ENCODE peak calls at places on chromosome 1, in six cellular contexts. L is hepatocyte, Y is psoas muscle, P is HL-60, X is tibial nerve, N is upper lobe of right lung. W is an unnamed sample. For H3K27me3, the result is how much of the 10 kb centered on the place peaks cover.

GRCh38 chr1:169892176-169892818 is 1.4 kb downstream of the SCYL3 start:
- DNase-seq in L (no peak), Y (no peak), P (no peak), X (no peak), N (no peak), W (no peak)

GRCh38 chr1:94316836-94317789 is 79.7 kb upstream of the ARHGAP29 start:
- DNase-seq in L (peak), Y (no peak), P (no peak), X (no peak), N (no peak), W (no peak)

GRCh38 chr1:77220687-77221463 is 1.6 kb upstream of the PIGK start:
- DNase-seq in L (no peak), Y (no peak), P (no peak), X (no peak), N (no peak), W (no peak)

GRCh38 chr1:118785246-118785645 is 202.9 kb downstream of the TBX15 start:
- DNase-seq in L (no peak), Y (peak), P (peak), X (peak), N (no peak), W (peak)

GRCh38 chr1:41892211-41892840 is 26.4 kb downstream of the HIVEP3 start:
- DNase-seq in L (no peak), Y (no peak), P (no peak), X (no peak), N (no peak), W (no peak)

GRCh38 chr1:31416101-31416736 is 3.2 kb downstream of the SERINC2 start:
- DNase-seq in L (no peak), Y (no peak), P (no peak), X (no peak), N (peak), W (no peak)

GRCh38 chr1:214349781-214350180 is 68.8 kb downstream of the SMYD2 start:
- DNase-seq in L (no peak), Y (no peak), P (no peak), X (no peak), N (no peak), W (no peak)

GRCh38 chr1:231918239-231919015 is 291.8 kb downstream of the DISC1 start:
- DNase-seq in L (no peak), Y (no peak), P (no peak), X (no peak), N (no peak), W (no peak)

GRCh38 chr1:165423181-165423580 is 21.7 kb downstream of the RXRG start:
- DNase-seq in L (no peak), Y (no peak), P (no peak), X (no peak), N (no peak), W (no peak)

GRCh38 chr1:218025454-218025853 is 259.6 kb upstream of the RRP15 start:
- DNase-seq in L (no peak), Y (no peak), P (no peak), X (no peak), N (no peak), W (no peak)

GRCh38 chr1:93979718-93980319 is 70.6 kb upstream of the GCLM start:
- DNase-seq in L (peak), Y (no peak), P (no peak), X (no peak), N (no peak), W (no peak)

GRCh38 chr1:2045468-2046224 is 4.6 kb upstream of the PRKCZ start:
- DNase-seq in L (no peak), Y (no peak), P (no peak), X (no peak), N (no peak), W (no peak)

GRCh38 chr1:111227875-111228747 is 598 bp downstream of the CHI3L2 start:
- DNase-seq in L (peak), Y (no peak), P (no peak), X (peak), N (no peak), W (no peak)

GRCh38 chr1:244338996-244339692 is 112.6 kb downstream of the ADSS2 start:
- DNase-seq in L (no peak), Y (no peak), P (no peak), X (no peak), N (no peak), W (no peak)

GRCh38 chr1:244335456-244335855 is 116.3 kb downstream of the ADSS2 start:
- DNase-seq in L (no peak), Y (no peak), P (no peak), X (no peak), N (no peak), W (no peak)

GRCh38 chr1:244339776-244340175 is 111.9 kb downstream of the ADSS2 start:
- DNase-seq in L (no peak), Y (no peak), P (no peak), X (no peak), N (no peak), W (no peak)

GRCh38 chr1:244336232-244336899 is 115.3 kb downstream of the ADSS2 start:
- DNase-seq in L (no peak), Y (no peak), P (no peak), X (no peak), N (peak), W (no peak)

GRCh38 chr1:244337839-244338238 is 113.9 kb downstream of the ADSS2 start:
- DNase-seq in L (no peak), Y (no peak), P (no peak), X (no peak), N (no peak), W (no peak)
- TF ChIP-seq CTCF in L (no peak), Y (no peak), P (no peak), X (no peak), N (no peak), W (no peak)

GRCh38 chr1:11444907-11445306 is 34.0 kb upstream of the DISP3 start:
- DNase-seq in L (no peak), Y (no peak), P (no peak), X (no peak), N (no peak), W (no peak)

GRCh38 chr1:11448375-11449085 is 30.4 kb upstream of the DISP3 start:
- DNase-seq in L (no peak), Y (no peak), P (no peak), X (no peak), N (no peak), W (no peak)

GRCh38 chr1:11447903-11448302 is 31.1 kb upstream of the DISP3 start:
- DNase-seq in L (no peak), Y (no peak), P (no peak), X (no peak), N (no peak), W (no peak)

GRCh38 chr1:11453742-11454442 is 25.1 kb upstream of the DISP3 start:
- DNase-seq in L (no peak), Y (no peak), P (no peak), X (no peak), N (no peak), W (no peak)

DNA sequence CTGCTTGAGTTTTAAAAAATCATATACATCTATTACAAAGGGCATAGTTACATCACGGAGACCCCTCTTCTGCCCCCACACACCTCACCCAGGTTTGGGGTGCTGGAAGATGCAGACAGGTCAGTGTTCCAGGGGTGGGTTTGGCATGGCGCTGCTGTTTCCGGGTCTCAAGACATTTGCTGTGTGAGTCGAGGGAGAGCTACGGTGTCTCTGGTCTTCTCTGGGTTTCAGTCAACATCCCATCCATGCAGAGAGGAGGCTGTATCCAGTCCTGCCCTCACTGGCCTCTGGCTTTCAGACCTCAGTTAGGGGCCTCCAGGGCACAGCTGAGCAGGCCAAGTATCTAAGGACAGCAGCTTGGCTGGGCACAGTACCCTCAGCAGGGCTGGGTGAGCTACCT is 28.6 kb upstream of the DISP3 start:
- DNase-seq in L (no peak), Y (no peak), P (no peak), X (no peak), N (no peak), W (no peak)
- H3K27me3 ChIP-seq in L (under half), Y (half or more), P (under half), X (under half), N (under half), W (half or more)

DNA sequence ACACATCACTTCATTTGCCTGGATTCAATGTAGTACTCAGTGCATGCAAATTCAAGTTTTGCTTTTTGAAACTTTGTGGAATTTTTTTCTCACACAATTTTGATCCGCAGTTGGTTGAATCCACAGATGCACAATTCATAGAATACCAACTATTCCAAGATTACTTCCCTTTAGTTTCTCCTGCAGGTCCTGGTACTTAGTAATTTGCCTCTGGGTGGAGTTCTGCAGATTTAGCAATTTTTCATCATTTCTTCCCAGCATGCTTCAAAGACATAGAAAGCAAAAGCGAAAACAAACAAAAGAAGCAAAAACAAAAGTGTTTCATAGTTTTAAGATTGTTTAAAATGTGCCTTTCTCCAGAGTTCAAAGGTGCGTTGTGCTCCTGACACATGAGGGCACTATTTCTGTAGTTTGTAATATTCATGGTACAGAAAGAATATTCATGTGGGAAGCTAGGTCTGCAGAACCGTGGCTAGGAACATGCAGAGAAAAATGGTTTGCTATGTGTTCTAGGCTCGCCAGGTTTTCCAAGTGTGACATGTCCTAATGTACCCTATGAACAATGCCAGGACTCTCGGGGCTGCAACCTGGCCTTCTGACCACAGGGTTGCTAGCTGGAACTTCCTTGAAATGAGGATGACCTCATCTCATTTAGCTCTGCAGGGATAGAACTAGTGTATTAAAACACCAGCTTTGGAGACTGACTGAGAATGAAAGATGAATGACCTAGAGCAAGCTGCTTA is 30.0 kb upstream of the RCSD1 start:
- DNase-seq in L (peak), Y (peak), P (peak), X (no peak), N (no peak), W (peak)
- TF ChIP-seq CTCF in L (peak), Y (peak), P (peak), X (peak), N (peak), W (peak)

DNA sequence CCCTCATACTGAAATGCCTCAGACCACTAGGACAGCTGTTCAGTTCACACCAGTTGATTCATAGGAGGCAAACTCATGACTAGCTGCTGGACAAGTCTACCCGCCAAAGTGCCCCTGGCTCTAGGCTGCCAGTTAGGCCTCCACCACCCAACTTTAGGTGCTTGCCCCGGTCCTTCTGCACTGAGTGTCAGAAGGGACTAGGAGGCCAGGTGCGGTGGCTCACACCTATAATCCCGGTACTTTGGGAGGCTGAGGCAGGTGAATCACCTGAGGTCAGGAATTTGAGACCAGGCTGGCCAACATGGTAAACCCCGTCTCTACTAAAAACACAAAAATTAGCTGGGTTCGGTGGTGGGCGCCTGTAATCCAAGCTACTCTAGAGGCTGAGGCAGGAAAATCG is 18.9 kb downstream of the LY9 start:
- DNase-seq in L (no peak), Y (no peak), P (no peak), X (no peak), N (no peak), W (no peak)
- H3K27me3 ChIP-seq in L (under half), Y (under half), P (under half), X (under half), N (under half), W (under half)

GRCh38 chr1:199956005-199956404 is 71.5 kb upstream of the NR5A2 start:
- DNase-seq in L (peak), Y (no peak), P (no peak), X (no peak), N (no peak), W (no peak)
- TF ChIP-seq CTCF in L (peak), Y (no peak), P (no peak), X (no peak), N (no peak), W (no peak)

DNA sequence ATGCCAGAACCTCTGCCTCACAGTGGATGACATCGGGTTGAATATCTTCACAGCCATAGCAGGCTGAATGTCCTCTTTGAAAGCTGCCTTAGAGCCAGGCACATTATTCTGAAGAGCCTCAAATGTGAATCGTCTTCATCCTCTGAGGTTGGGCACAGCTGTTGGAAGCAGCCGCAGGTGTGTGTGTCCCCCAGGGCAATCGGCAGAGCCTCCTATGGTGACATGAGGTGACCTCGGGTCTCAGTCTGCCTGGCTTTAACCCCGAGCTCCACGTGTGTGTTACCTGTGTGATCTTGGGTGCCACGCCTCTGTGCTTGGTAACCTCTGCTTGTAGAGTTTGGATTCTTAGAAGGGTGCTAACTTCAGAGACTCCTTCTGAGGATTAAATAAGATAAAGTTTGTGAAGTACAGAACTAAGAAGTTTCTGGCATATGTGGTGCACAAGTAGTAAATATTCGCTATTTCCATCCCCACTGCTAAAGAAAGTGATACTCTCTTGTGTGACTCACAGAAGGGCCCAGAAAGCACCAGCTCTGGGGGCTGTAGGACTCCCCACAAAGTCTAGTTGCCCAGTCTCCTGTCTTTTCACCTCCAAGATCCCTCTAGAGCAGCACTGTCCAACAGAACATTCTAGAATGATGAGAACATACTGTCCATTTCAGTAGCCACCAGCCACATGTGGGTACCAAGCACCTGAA is 500.9 kb downstream of the NPHP4 start:
- DNase-seq in L (no peak), Y (no peak), P (no peak), X (no peak), N (no peak), W (no peak)
- H3K27me3 ChIP-seq in L (under half), Y (under half), P (under half), X (under half), N (under half), W (half or more)

DNA sequence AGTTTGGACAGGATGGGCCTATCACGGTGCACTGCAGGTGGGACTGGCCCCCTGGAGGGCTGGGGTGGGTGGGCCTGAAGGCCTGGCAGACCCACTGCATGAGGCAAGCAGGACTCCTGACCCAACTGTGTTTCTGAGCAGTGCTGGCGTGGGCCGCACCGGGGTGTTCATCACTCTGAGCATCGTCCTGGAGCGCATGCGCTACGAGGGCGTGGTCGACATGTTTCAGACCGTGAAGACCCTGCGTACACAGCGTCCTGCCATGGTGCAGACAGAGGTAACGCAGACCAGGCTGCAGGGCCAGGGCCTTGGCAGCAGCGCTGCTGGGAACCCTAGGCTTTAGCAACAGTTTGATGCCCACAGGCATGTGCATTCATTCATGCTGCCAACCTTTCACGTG is 29.0 kb upstream of the KDM4A start:
- DNase-seq in L (no peak), Y (no peak), P (no peak), X (no peak), N (peak), W (no peak)
- TF ChIP-seq CTCF in L (no peak), Y (no peak), P (no peak), X (no peak), N (no peak), W (no peak)

DNA sequence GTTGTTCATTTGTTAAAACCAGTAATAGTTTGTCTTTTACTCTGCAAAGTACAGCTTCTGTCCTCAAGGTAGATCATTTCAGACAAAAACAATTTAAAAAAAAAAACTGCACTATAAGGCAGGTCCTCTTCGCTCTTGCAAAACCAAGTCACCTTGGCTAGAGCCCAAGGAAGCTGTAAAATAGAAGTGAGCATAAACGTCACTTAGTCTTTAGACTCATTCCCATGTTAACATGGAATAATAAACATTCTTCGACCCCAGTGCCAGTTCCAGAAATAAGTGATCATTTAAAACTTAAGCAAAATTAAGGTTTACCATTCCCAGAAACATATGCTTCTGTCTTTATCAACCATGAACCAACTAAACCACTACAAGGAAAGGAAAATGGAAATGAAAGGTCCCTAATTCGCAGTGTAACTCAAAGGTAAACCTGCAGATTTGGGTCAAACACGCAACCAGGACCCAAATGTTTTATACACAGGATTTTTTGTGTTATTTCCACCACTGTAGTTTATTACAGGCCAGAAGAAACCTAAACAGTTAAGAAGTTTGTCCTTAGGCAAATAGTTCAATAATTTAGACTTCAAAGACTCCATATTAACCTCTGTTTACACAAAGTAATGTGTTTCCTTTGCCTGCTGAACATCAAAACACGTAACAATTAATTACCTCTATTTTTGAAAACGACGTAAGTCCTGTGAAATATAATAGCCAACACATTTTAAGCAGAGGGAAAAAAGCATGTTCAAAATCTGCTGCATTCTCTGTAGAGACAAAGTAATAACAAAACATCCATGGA is 54.6 kb downstream of the TGFBR3 start:
- DNase-seq in L (no peak), Y (no peak), P (no peak), X (no peak), N (no peak), W (no peak)
- H3K27me3 ChIP-seq in L (under half), Y (under half), P (under half), X (under half), N (under half), W (under half)

GRCh38 chr1:54326577-54327385 is 79.4 kb downstream of the SSBP3 start:
- DNase-seq in L (no peak), Y (no peak), P (no peak), X (no peak), N (no peak), W (no peak)

GRCh38 chr1:54324031-54324654 is 82.1 kb downstream of the SSBP3 start:
- DNase-seq in L (no peak), Y (no peak), P (no peak), X (no peak), N (no peak), W (no peak)

GRCh38 chr1:54324750-54325704 is 81.2 kb downstream of the SSBP3 start:
- DNase-seq in L (peak), Y (no peak), P (no peak), X (no peak), N (no peak), W (no peak)

GRCh38 chr1:54325705-54326461 is 80.3 kb downstream of the SSBP3 start:
- DNase-seq in L (no peak), Y (no peak), P (no peak), X (no peak), N (no peak), W (no peak)

DNA sequence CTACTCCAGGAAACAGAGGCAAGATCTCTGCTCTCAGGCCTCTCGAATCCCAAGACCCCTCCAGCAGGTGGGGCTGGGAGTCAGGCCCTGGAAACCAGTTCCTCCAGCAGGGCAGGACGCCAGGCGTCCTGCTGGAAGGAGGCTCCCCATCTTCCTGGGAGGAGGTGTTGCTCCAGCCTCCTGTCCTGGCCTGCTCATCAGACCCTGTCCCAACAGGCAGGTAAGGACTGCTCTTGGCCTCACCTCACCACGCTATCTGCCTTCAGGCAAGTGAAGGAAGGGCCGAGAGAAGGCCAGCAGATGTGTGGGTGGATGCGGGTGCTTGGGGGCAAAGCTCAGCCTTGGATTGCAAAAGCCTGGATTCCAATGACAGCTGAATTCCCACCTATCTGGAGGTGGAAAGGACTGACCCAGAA is 82.9 kb downstream of the SSBP3 start:
- DNase-seq in L (peak), Y (no peak), P (no peak), X (no peak), N (no peak), W (no peak)
- TF ChIP-seq CTCF in L (peak), Y (no peak), P (no peak), X (no peak), N (no peak), W (no peak)

W was measured in A673.